ENCODE peak calls at places on chromosome 21, in nine cellular contexts. O is iPS-NIHi11; J is NCI-H2107; Z is M059J; N is NCI-H2081; A is stimulated activated CD8-positive, alpha-beta memory T cell treated with anti-CD3 and anti-CD28 coated beads, Interleukin-4, amount 100 ng/mL, for 24 hours; C is stimulated activated CD4-positive, alpha-beta T cell treated with anti-CD3 and anti-CD28 coated beads, TNF-alpha, amount 100 ng/mL, for 24 hours; X is psoas muscle; W is GOT3. H is an unnamed sample.

GRCh38 chr21:45340515-45340914 is 52.8 kb upstream of the POFUT2 start:
- DNase-seq in A (no peak), N (no peak), Z (no peak), X (no peak), W (no peak), J (no peak), O (no peak), C (no peak), H (no peak)

GRCh38 chr21:15495965-15496364 is 233.8 kb upstream of the USP25 start:
- DNase-seq in X (no peak), N (no peak), W (no peak), A (no peak), Z (peak; percentile 40), C (no peak), O (no peak), J (no peak), H (no peak)

GRCh38 chr21:42117229-42118048 is 46.3 kb downstream of the UMODL1 start:
- DNase-seq in Z (peak; percentile 74), A (peak; percentile 63), C (peak; percentile 76), W (peak; percentile 72), N (peak; percentile 57), X (peak; percentile 67), O (peak; percentile 83), J (peak; percentile 72), H (no peak)

GRCh38 chr21:45278156-45278911 is 9.4 kb downstream of the POFUT2 start:
- DNase-seq in O (peak; percentile 1), A (no peak), X (no peak), Z (no peak), N (no peak), J (no peak), C (no peak), W (no peak), H (no peak)

GRCh38 chr21:32463367-32463766 is 50.9 kb downstream of the EVA1C start:
- DNase-seq in O (no peak), W (no peak), J (no peak), X (no peak), N (no peak), Z (peak; percentile 99), C (no peak), A (no peak), H (no peak)

GRCh38 chr21:18138507-18138906 is 106.1 kb upstream of the CHODL start:
- DNase-seq in Z (no peak), X (no peak), A (no peak), C (no peak), N (no peak), W (no peak), O (no peak), J (no peak), H (no peak)

GRCh38 chr21:34881894-34882371 is 167.2 kb downstream of the RUNX1 start:
- DNase-seq in A (no peak), X (no peak), N (no peak), W (no peak), Z (peak; percentile 94), O (no peak), C (no peak), J (no peak), H (no peak)

GRCh38 chr21:43778469-43779335 is 2.6 kb upstream of the CSTB start:
- DNase-seq in N (no peak), Z (no peak), C (no peak), X (no peak), J (no peak), W (no peak), A (no peak), O (no peak), H (no peak)

GRCh38 chr21:45175326-45176085 is 101.1 kb downstream of the ADARB1 start:
- DNase-seq in O (no peak), A (no peak), W (no peak), N (no peak), X (no peak), C (no peak), J (no peak), Z (no peak), H (no peak)

GRCh38 chr21:38752051-38752505 is 53.7 kb upstream of the ETS2 start:
- DNase-seq in W (no peak), N (no peak), J (no peak), A (no peak), X (no peak), O (no peak), Z (no peak), C (no peak), H (no peak)

GRCh38 chr21:38958940-38959685 is 153.4 kb downstream of the ETS2 start:
- DNase-seq in Z (peak; percentile 87), W (no peak), X (peak; percentile 24), J (no peak), N (no peak), C (no peak), O (no peak), A (no peak), H (peak; percentile 49)

GRCh38 chr21:37416914-37417313 is 50.3 kb downstream of the DYRK1A start:
- DNase-seq in W (no peak), N (no peak), Z (no peak), A (no peak), O (no peak), C (no peak), J (no peak), X (no peak), H (no peak)

GRCh38 chr21:41659791-41660560 is 106.9 kb downstream of the RIPK4 start:
- DNase-seq in J (no peak), C (no peak), W (no peak), O (no peak), Z (peak; percentile 98), N (no peak), X (peak; percentile 43), A (no peak), H (no peak)

GRCh38 chr21:42425603-42425985 is 21.9 kb downstream of the UBASH3A start:
- DNase-seq in N (no peak), X (no peak), W (no peak), A (no peak), C (no peak), J (no peak), Z (no peak), O (no peak), H (no peak)

GRCh38 chr21:34018910-34019309 is 54.5 kb upstream of the MRPS6 start:
- DNase-seq in C (no peak), X (no peak), W (no peak), A (no peak), J (no peak), Z (no peak), O (no peak), N (no peak), H (no peak)

GRCh38 chr21:45886610-45887026 is 95.0 kb upstream of the COL6A1 start:
- DNase-seq in N (no peak), J (no peak), A (no peak), W (no peak), O (no peak), C (no peak), Z (no peak), X (no peak), H (peak; percentile 45)

GRCh38 chr21:33455858-33456446 is 23.8 kb downstream of the TMEM50B start:
- DNase-seq in C (no peak), Z (no peak), W (no peak), A (no peak), N (no peak), X (no peak), J (no peak), O (no peak), H (no peak)

GRCh38 chr21:26756491-26757159 is 88.6 kb downstream of the ADAMTS1 start:
- DNase-seq in Z (peak; percentile 45), C (no peak), X (no peak), A (no peak), O (no peak), J (no peak), W (no peak), N (no peak), H (no peak)

GRCh38 chr21:34892196-34892595 is 156.9 kb downstream of the RUNX1 start:
- DNase-seq in Z (peak; percentile 44), C (no peak), X (no peak), N (no peak), O (no peak), W (no peak), J (peak; percentile 33), A (no peak), H (no peak)

GRCh38 chr21:32739946-32740345 is 12.1 kb upstream of the SYNJ1 start:
- DNase-seq in J (no peak), Z (no peak), W (no peak), N (no peak), C (no peak), X (no peak), O (no peak), A (no peak), H (no peak)

GRCh38 chr21:44927587-44928461 is 7.1 kb upstream of the ITGB2 start:
- DNase-seq in W (no peak), X (peak; percentile 44), O (no peak), C (peak; percentile 93), N (no peak), J (no peak), Z (peak; percentile 81), A (peak; percentile 87), H (peak; percentile 91)

GRCh38 chr21:41951876-41952567 is 1.8 kb downstream of the C2CD2 start:
- DNase-seq in O (no peak), N (no peak), J (no peak), A (no peak), C (no peak), W (no peak), Z (no peak), X (no peak), H (no peak)

GRCh38 chr21:45910155-45910547 is 71.4 kb upstream of the COL6A1 start:
- DNase-seq in X (peak; percentile 4), N (no peak), A (no peak), W (no peak), Z (no peak), O (no peak), J (no peak), C (no peak), H (no peak)

GRCh38 chr21:42366292-42367010 is at the start of gene TFF1:
- DNase-seq in A (no peak), J (no peak), O (no peak), X (no peak), C (no peak), N (no peak), W (no peak), Z (peak; percentile 72), H (peak; percentile 64)

GRCh38 chr21:25501996-25502665 is 105.2 kb downstream of the MRPL39 start:
- DNase-seq in O (no peak), J (no peak), A (peak; percentile 15), C (peak; percentile 61), Z (no peak), N (no peak), X (no peak), W (no peak), H (no peak)

GRCh38 chr21:21668198-21668597 is 670.0 kb downstream of the NCAM2 start:
- DNase-seq in W (no peak), J (no peak), A (no peak), X (no peak), O (no peak), Z (no peak), N (no peak), C (no peak), H (no peak)

GRCh38 chr21:46195595-46196195 is 11.4 kb upstream of the SPATC1L start:
- DNase-seq in A (no peak), X (no peak), N (no peak), W (no peak), O (no peak), Z (no peak), C (no peak), J (no peak), H (peak; percentile 25)

GRCh38 chr21:17769049-17769845 is 49.9 kb downstream of the C21orf91 start:
- DNase-seq in Z (peak; percentile 64), A (no peak), C (no peak), O (no peak), X (no peak), N (no peak), W (no peak), J (no peak), H (no peak)

GRCh38 chr21:46048926-46049889 is 48.7 kb upstream of the COL6A2 start:
- DNase-seq in N (no peak), O (no peak), A (no peak), Z (peak; percentile 94), W (peak; percentile 88), C (no peak), X (peak; percentile 91), J (peak; percentile 37), H (peak; percentile 64)

GRCh38 chr21:29939859-29940245 is at the start of gene GRIK1:
- DNase-seq in O (peak; percentile 14), X (no peak), A (no peak), Z (no peak), C (no peak), W (no peak), J (no peak), N (peak; percentile 0), H (no peak)

GRCh38 chr21:38807987-38808386 is 2.3 kb downstream of the ETS2 start:
- DNase-seq in X (no peak), O (no peak), C (no peak), J (no peak), W (no peak), N (no peak), A (no peak), Z (no peak), H (no peak)

H was measured in mucosa of descending colon.